ENCODE peak calls at places on chromosome 5, in eight cellular contexts. R is lower lobe of right lung, T is ELR, H is Calu3, C is uterus, Y is nephron progenitor cell, N is left colon, D is cardiac fibroblast. J is an unnamed sample.
A peak's percentile ranks its signal among the peaks of the same experiment; 100 is the strongest.

GRCh38 chr5:150398432-150399157 is 14.1 kb downstream of the CD74 start:
- DNase-seq in N (peak; percentile 47), R (peak; percentile 44), T (no peak), C (no peak), D (no peak), Y (no peak), H (no peak), J (no peak)

GRCh38 chr5:67301285-67301904 is 104.8 kb upstream of the CD180 start:
- DNase-seq in Y (no peak), H (peak; percentile 32), T (peak; percentile 79), D (peak; percentile 97), C (peak; percentile 83), R (peak; percentile 63), N (no peak), J (no peak)

GRCh38 chr5:162824360-162824759 is 613.0 kb upstream of the CCNG1 start:
- DNase-seq in R (no peak), H (no peak), T (no peak), N (no peak), C (no peak), D (no peak), Y (no peak), J (no peak)

GRCh38 chr5:57368010-57368409 is 114.6 kb downstream of the ACTBL2 start:
- DNase-seq in H (no peak), D (no peak), Y (no peak), C (no peak), N (no peak), T (peak; percentile 32), R (no peak), J (no peak)

GRCh38 chr5:77355751-77356150 is 136.4 kb downstream of the WDR41 start:
- DNase-seq in D (no peak), H (no peak), C (no peak), N (no peak), R (no peak), T (no peak), Y (no peak), J (no peak)

GRCh38 chr5:141003791-141004601 is 37.7 kb downstream of the PCDHAC2 start:
- DNase-seq in N (no peak), D (no peak), Y (no peak), H (peak; percentile 89), R (peak; percentile 74), C (no peak), T (no peak), J (no peak)

GRCh38 chr5:175394601-175395000 is 49.4 kb downstream of the DRD1 start:
- DNase-seq in D (no peak), T (no peak), R (no peak), N (no peak), H (no peak), C (no peak), Y (no peak), J (no peak)

GRCh38 chr5:127072861-127073846 is at the start of gene C5orf63:
- DNase-seq in T (peak; percentile 70), H (peak; percentile 67), C (peak; percentile 64), N (peak; percentile 81), R (peak; percentile 78), D (peak; percentile 26), Y (no peak), J (no peak)

GRCh38 chr5:66517361-66517760 is 78.8 kb upstream of the MAST4 start:
- DNase-seq in Y (no peak), R (no peak), D (no peak), H (no peak), C (no peak), N (no peak), T (no peak), J (no peak)

GRCh38 chr5:171365351-171365750 is 22.3 kb upstream of the NPM1 start:
- DNase-seq in R (no peak), D (peak; percentile 13), N (no peak), C (no peak), Y (peak; percentile 15), T (peak; percentile 66), H (no peak), J (no peak)

GRCh38 chr5:10478436-10478835 is 36.8 kb downstream of the ROPN1L start:
- DNase-seq in N (no peak), Y (no peak), C (no peak), H (no peak), R (no peak), D (no peak), T (peak; percentile 52), J (no peak)

GRCh38 chr5:33008751-33009418 is 297.8 kb downstream of the NPR3 start:
- DNase-seq in R (no peak), T (no peak), C (no peak), N (peak; percentile 35), Y (no peak), H (peak; percentile 78), D (no peak), J (no peak)

GRCh38 chr5:87390576-87391199 is 22.0 kb downstream of the CCNH start:
- DNase-seq in T (no peak), R (no peak), Y (no peak), D (peak; percentile 30), C (no peak), N (no peak), H (no peak), J (no peak)

GRCh38 chr5:68479524-68479923 is 264.0 kb downstream of the PIK3R1 start:
- DNase-seq in N (no peak), D (no peak), C (no peak), Y (no peak), H (no peak), T (no peak), R (no peak), J (no peak)

GRCh38 chr5:23459214-23459613 is 48.2 kb upstream of the PRDM9 start:
- DNase-seq in C (no peak), Y (no peak), R (no peak), D (no peak), H (no peak), N (no peak), T (no peak), J (no peak)

GRCh38 chr5:138096363-138096762 is 12.5 kb downstream of the WNT8A start:
- DNase-seq in C (no peak), T (peak; percentile 6), Y (no peak), N (no peak), D (no peak), R (no peak), H (no peak), J (no peak)

GRCh38 chr5:177410575-177410974 is 1.2 kb upstream of the F12 start:
- DNase-seq in T (no peak), H (no peak), N (no peak), Y (no peak), R (no peak), C (no peak), D (no peak), J (no peak)

J was measured in NCI-H2107.